ENCODE peak calls at places on chromosome 12, in six cellular contexts. S is lower lobe of right lung, F is RWPE1, C is dermis microvascular lymphatic vessel endothelial cell, T is A549, X is astrocyte of the hippocampus. L is an unnamed sample.

GRCh38 chr12:3998968-3999792 is 126.0 kb upstream of the PARP11 start:
- DNase-seq in S (peak), F (peak), C (no peak), T (no peak), X (no peak), L (no peak)

GRCh38 chr12:120762093-120762492 is 36.5 kb downstream of the ACADS start:
- DNase-seq in S (no peak), F (no peak), C (no peak), T (no peak), X (peak), L (no peak)

GRCh38 chr12:38904932-38905479 is 385 bp downstream of the CPNE8 start:
- DNase-seq in S (peak), F (peak), C (peak), T (peak), X (peak), L (no peak)

GRCh38 chr12:28023156-28023887 is 50.8 kb upstream of the PTHLH start:
- DNase-seq in S (no peak), F (peak), C (peak), T (no peak), X (peak), L (peak)

GRCh38 chr12:52130695-52131094 is 51.2 kb downstream of the SMIM41 start:
- DNase-seq in S (no peak), F (no peak), C (no peak), T (no peak), X (no peak), L (no peak)

GRCh38 chr12:92467886-92468285 is 234.9 kb upstream of the PLEKHG7 start:
- DNase-seq in S (no peak), F (peak), C (no peak), T (no peak), X (no peak), L (peak)

GRCh38 chr12:54413284-54414190 is 5.5 kb downstream of the ITGA5 start:
- DNase-seq in S (peak), F (no peak), C (peak), T (no peak), X (no peak), L (peak)

GRCh38 chr12:109069307-109070231 is 17.2 kb downstream of the USP30 start:
- DNase-seq in S (no peak), F (no peak), C (no peak), T (no peak), X (no peak), L (no peak)

GRCh38 chr12:202081-202731 is 11.8 kb downstream of the SLC6A12 start:
- DNase-seq in S (peak), F (no peak), C (no peak), T (no peak), X (no peak), L (peak)